ENCODE peak calls at places on chromosome X, in four cellular contexts. K is amygdala; Z is CD4-positive, CD25-positive, alpha-beta regulatory T cell; I is activated CD4-positive, alpha-beta T cell treated with anti-CD3 and anti-CD28 coated beads, Interleukin-2, amount 50 U/mL, for 1 hour. E is an unnamed sample.

GRCh38 chrX:67779099-67779498 is 235.3 kb downstream of the AR start:
- DNase-seq in K (no peak), Z (no peak), I (no peak), E (no peak)

GRCh38 chrX:140503230-140503585 is 1.7 kb downstream of the SOX3 start:
- DNase-seq in K (no peak), Z (no peak), I (no peak), E (no peak)

GRCh38 chrX:149286940-149287349 is 218.2 kb downstream of the IDS start:
- DNase-seq in K (no peak), Z (peak), I (peak), E (peak)

GRCh38 chrX:19881559-19881958 is 5.8 kb downstream of the SH3KBP1 start:
- DNase-seq in K (no peak), Z (no peak), I (no peak), E (no peak)

GRCh38 chrX:30653415-30654131 is at the start of gene GK:
- DNase-seq in K (no peak), Z (peak), I (no peak), E (peak)

GRCh38 chrX:54786972-54787371 is 11.1 kb downstream of the ITIH6 start:
- DNase-seq in K (no peak), Z (no peak), I (peak), E (no peak)

GRCh38 chrX:150165776-150166610 is 197.1 kb upstream of the MAMLD1 start:
- DNase-seq in K (no peak), Z (no peak), I (no peak), E (no peak)

GRCh38 chrX:102129473-102129872 is 4.0 kb downstream of the TCEAL2 start:
- DNase-seq in K (no peak), Z (no peak), I (no peak), E (no peak)

GRCh38 chrX:146355440-146355839 is 454.1 kb upstream of the CXorf51B start:
- DNase-seq in K (no peak), Z (no peak), I (no peak), E (no peak)

GRCh38 chrX:13130776-13131175 is 86.4 kb upstream of the FAM9C start:
- DNase-seq in K (no peak), Z (no peak), I (no peak), E (no peak)

GRCh38 chrX:122572461-122572860 is 611.6 kb upstream of the GRIA3 start:
- DNase-seq in K (no peak), Z (no peak), I (no peak), E (no peak)

GRCh38 chrX:155027509-155028066 is 944 bp downstream of the FUNDC2 start:
- DNase-seq in K (no peak), Z (no peak), I (no peak), E (no peak)

GRCh38 chrX:129540068-129540653 is at the start of gene OCRL:
- DNase-seq in K (peak), Z (peak), I (peak), E (peak)

GRCh38 chrX:128691872-128692271 is 639.7 kb upstream of the ACTRT1 start:
- DNase-seq in K (no peak), Z (no peak), I (no peak), E (no peak)

GRCh38 chrX:53241558-53241957 is 16.6 kb upstream of the KDM5C start:
- DNase-seq in K (no peak), Z (no peak), I (no peak), E (no peak)

GRCh38 chrX:24150051-24150790 is 692 bp downstream of the ZFX start:
- DNase-seq in K (peak), Z (peak), I (peak), E (peak)

GRCh38 chrX:35626124-35626523 is 172.0 kb upstream of the MAGEB16 start:
- DNase-seq in K (no peak), Z (no peak), I (no peak), E (no peak)

GRCh38 chrX:15751160-15751819 is 13.2 kb downstream of the CA5B start:
- DNase-seq in K (no peak), Z (peak), I (no peak), E (peak)

GRCh38 chrX:10569946-10570345 is 50.4 kb downstream of the MID1 start:
- DNase-seq in K (no peak), Z (no peak), I (no peak), E (no peak)

GRCh38 chrX:66677430-66677829 is 38.6 kb upstream of the EDA2R start:
- DNase-seq in K (no peak), Z (no peak), I (no peak), E (no peak)

GRCh38 chrX:68851082-68851481 is 22.3 kb downstream of the EFNB1 start:
- DNase-seq in K (no peak), Z (no peak), I (no peak), E (no peak)

GRCh38 chrX:120380699-120381098 is 18.8 kb downstream of the ATP1B4 start:
- DNase-seq in K (no peak), Z (peak), I (peak), E (peak)

GRCh38 chrX:151870603-151871002 is 42.1 kb upstream of the MAGEA4 start:
- DNase-seq in K (no peak), Z (no peak), I (no peak), E (no peak)

GRCh38 chrX:101390664-101391525 is at the start of gene RPL36A:
- DNase-seq in K (peak), Z (peak), I (peak), E (peak)

GRCh38 chrX:155061770-155062169 is 9.2 kb downstream of the CMC4 start:
- DNase-seq in K (no peak), Z (no peak), I (no peak), E (no peak)

GRCh38 chrX:69152398-69152797 is 12.9 kb downstream of the PJA1 start:
- DNase-seq in K (no peak), Z (no peak), I (no peak), E (no peak)

GRCh38 chrX:9746148-9746880 is 19.3 kb downstream of the GPR143 start:
- DNase-seq in K (no peak), Z (no peak), I (no peak), E (no peak)

GRCh38 chrX:31932769-31933168 is 860.9 kb upstream of the FTHL17 start:
- DNase-seq in K (no peak), Z (no peak), I (no peak), E (no peak)

GRCh38 chrX:111088628-111089027 is 7.4 kb upstream of the PAK3 start:
- DNase-seq in K (no peak), Z (no peak), I (no peak), E (no peak)

GRCh38 chrX:155326610-155327009 is 7.8 kb downstream of the CLIC2 start:
- DNase-seq in K (no peak), Z (no peak), I (no peak), E (no peak)

GRCh38 chrX:26649534-26649933 is 433.6 kb downstream of the MAGEB5 start:
- DNase-seq in K (no peak), Z (no peak), I (no peak), E (peak)

GRCh38 chrX:42804524-42804923 is 26.6 kb upstream of the PPP1R2C start:
- DNase-seq in K (no peak), Z (no peak), I (no peak), E (no peak)

GRCh38 chrX:46916273-46916672 is 4.1 kb downstream of the JADE3 start:
- DNase-seq in K (no peak), Z (no peak), I (no peak), E (no peak)

GRCh38 chrX:132227383-132228112 is 8.3 kb upstream of the RAP2C start:
- DNase-seq in K (no peak), Z (no peak), I (no peak), E (no peak)

GRCh38 chrX:134000260-134001245 is 15.2 kb upstream of the GPC3 start:
- DNase-seq in K (no peak), Z (no peak), I (no peak), E (no peak)

GRCh38 chrX:96424007-96424406 is 260.6 kb upstream of the DIAPH2 start:
- DNase-seq in K (no peak), Z (no peak), I (no peak), E (no peak)

E was measured in naive thymus-derived CD4-positive, alpha-beta T cell.